ENCODE peak calls at places on chromosomes 12 and 14, in ten cellular contexts. K is CD4-positive, alpha-beta T cell; G is CD14-positive monocyte; Z is A673; X is fibroblast of mammary gland; U is nephron progenitor cell; Q is osteoblast; P is hepatocyte; D is kidney; J is NB4. T is an unnamed sample.

GRCh38 chr14:72678360-72678759 is 215.5 kb downstream of the DPF3 start:
- DNase-seq in K (no peak), G (no peak), Z (no peak), X (peak; percentile 60), U (no peak), Q (peak; percentile 95), P (no peak), D (no peak), J (no peak), T (no peak)

GRCh38 chr12:56206373-56207166 is 15.2 kb downstream of the RNF41 start:
- DNase-seq in K (peak; percentile 19), G (peak; percentile 57), Z (peak; percentile 56), X (peak; percentile 69), U (peak; percentile 58), Q (peak; percentile 71), P (peak; percentile 68), D (no peak), J (peak; percentile 69), T (peak; percentile 58)

GRCh38 chr12:19893514-19893913 is 454.2 kb downstream of the AEBP2 start:
- DNase-seq in K (no peak), G (no peak), Z (peak; percentile 45), X (peak; percentile 71), U (no peak), Q (no peak), P (peak; percentile 35), D (no peak), J (peak; percentile 38), T (no peak)

GRCh38 chr14:60114881-60115280 is 23.2 kb downstream of the PCNX4 start:
- DNase-seq in K (no peak), G (no peak), Z (no peak), X (no peak), U (no peak), Q (no peak), P (no peak), D (no peak), J (no peak), T (no peak)

GRCh38 chr12:123237646-123238329 is 4.6 kb downstream of the MTRFR start:
- DNase-seq in K (peak; percentile 57), G (no peak), Z (peak; percentile 66), X (peak; percentile 76), U (peak; percentile 48), Q (peak; percentile 92), P (peak; percentile 81), D (no peak), J (peak; percentile 80), T (peak; percentile 75)

GRCh38 chr12:67925551-67925950 is 63.7 kb upstream of the IFNG-AS1 start:
- DNase-seq in K (no peak), G (no peak), Z (no peak), X (no peak), U (no peak), Q (no peak), P (no peak), D (no peak), J (no peak), T (no peak)

GRCh38 chr14:80434574-80435321 is 223.4 kb upstream of the DIO2 start:
- DNase-seq in K (no peak), G (no peak), Z (no peak), X (peak; percentile 17), U (no peak), Q (no peak), P (peak; percentile 7), D (no peak), J (no peak), T (no peak)

GRCh38 chr12:47360771-47361388 is 281.1 kb upstream of the AMIGO2 start:
- DNase-seq in K (peak; percentile 31), G (no peak), Z (peak; percentile 91), X (no peak), U (no peak), Q (no peak), P (no peak), D (no peak), J (peak; percentile 63), T (no peak)

GRCh38 chr12:19026035-19026434 is 103.5 kb upstream of the PLEKHA5 start:
- DNase-seq in K (no peak), G (no peak), Z (no peak), X (no peak), U (no peak), Q (no peak), P (no peak), D (no peak), J (no peak), T (no peak)

GRCh38 chr14:65945333-65945732 is 532.8 kb downstream of the FUT8 start:
- DNase-seq in K (no peak), G (no peak), Z (no peak), X (no peak), U (no peak), Q (peak; percentile 62), P (no peak), D (no peak), J (no peak), T (no peak)

GRCh38 chr12:8628731-8629130 is 16.1 kb upstream of the AICDA start:
- DNase-seq in K (no peak), G (no peak), Z (no peak), X (no peak), U (no peak), Q (no peak), P (no peak), D (no peak), J (no peak), T (no peak)

DNA sequence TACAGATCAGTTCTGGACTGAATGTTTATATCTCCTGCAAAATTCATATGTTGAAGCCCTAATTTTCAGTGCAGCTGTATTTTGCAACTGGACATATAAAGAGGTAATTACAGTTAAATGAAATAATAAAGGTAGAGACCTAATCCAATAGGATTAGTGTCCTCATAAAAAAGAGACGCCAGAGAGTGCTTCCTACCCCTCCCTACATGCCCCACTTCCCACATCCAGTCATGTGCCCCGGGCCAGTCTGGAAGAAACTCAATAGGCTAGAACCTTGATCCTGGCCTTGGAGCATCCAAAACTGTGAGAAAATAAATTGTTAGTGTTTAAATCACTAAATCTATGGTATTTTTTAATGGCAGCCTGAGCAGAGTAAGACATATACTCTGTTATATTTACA is 172.3 kb downstream of the ALG10B start:
- DNase-seq in K (no peak), G (no peak), Z (no peak), X (no peak), U (no peak), Q (no peak), P (no peak), D (no peak), J (no peak), T (no peak)
- TF ChIP-seq CTCF in K (no peak), G (no peak), Z (no peak), X (no peak), U (no peak), Q (no peak), P (no peak), D (no peak), J (no peak), T (no peak)

DNA sequence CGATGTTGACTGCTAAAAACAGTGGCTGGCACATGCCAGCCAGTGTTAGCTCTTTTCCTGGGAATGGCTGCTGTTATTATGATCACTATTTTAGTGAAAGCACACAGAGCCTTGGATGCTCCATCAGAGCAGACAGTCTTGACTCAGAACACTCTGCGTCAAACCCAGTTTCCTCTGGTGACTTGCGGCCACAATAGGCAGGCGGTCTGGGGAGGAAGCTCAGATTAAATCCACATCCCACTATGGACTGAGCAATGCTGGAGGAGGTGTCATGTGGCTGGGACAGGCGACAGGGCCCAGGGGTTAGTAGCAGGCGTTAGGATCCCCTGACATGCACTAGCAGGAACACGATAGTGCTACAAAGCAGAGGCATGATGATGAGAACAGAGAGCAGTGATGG is 125.2 kb downstream of the SLC15A4 start:
- DNase-seq in K (no peak), G (no peak), Z (no peak), X (no peak), U (no peak), Q (peak; percentile 14), P (no peak), D (no peak), J (no peak), T (no peak)
- TF ChIP-seq CTCF in K (no peak), G (no peak), Z (no peak), X (no peak), U (no peak), Q (no peak), P (no peak), D (no peak), J (no peak), T (no peak)

GRCh38 chr14:95292660-95293425 is 26.9 kb downstream of the CLMN start:
- DNase-seq in K (no peak), G (no peak), Z (no peak), X (no peak), U (no peak), Q (no peak), P (no peak), D (peak; percentile 51), J (no peak), T (no peak)
- TF ChIP-seq CTCF in K (no peak), G (no peak), Z (no peak), X (no peak), U (no peak), Q (no peak), P (no peak), D (no peak), J (no peak), T (no peak)

GRCh38 chr12:4267904-4268548 is 5.5 kb upstream of the CCND2 start:
- DNase-seq in K (no peak), G (no peak), Z (no peak), X (no peak), U (no peak), Q (no peak), P (no peak), D (no peak), J (no peak), T (no peak)

GRCh38 chr12:4270670-4271432 is 2.7 kb upstream of the CCND2 start:
- DNase-seq in K (no peak), G (peak; percentile 70), Z (no peak), X (peak; percentile 30), U (peak; percentile 71), Q (no peak), P (peak; percentile 59), D (peak; percentile 88), J (peak; percentile 86), T (no peak)

GRCh38 chr12:4270016-4270669 is 3.4 kb upstream of the CCND2 start:
- DNase-seq in K (no peak), G (no peak), Z (no peak), X (no peak), U (no peak), Q (no peak), P (no peak), D (no peak), J (no peak), T (no peak)

GRCh38 chr12:4268549-4269181 is 4.9 kb upstream of the CCND2 start:
- DNase-seq in K (no peak), G (no peak), Z (no peak), X (no peak), U (peak; percentile 30), Q (no peak), P (no peak), D (peak; percentile 51), J (peak; percentile 52), T (no peak)

DNA sequence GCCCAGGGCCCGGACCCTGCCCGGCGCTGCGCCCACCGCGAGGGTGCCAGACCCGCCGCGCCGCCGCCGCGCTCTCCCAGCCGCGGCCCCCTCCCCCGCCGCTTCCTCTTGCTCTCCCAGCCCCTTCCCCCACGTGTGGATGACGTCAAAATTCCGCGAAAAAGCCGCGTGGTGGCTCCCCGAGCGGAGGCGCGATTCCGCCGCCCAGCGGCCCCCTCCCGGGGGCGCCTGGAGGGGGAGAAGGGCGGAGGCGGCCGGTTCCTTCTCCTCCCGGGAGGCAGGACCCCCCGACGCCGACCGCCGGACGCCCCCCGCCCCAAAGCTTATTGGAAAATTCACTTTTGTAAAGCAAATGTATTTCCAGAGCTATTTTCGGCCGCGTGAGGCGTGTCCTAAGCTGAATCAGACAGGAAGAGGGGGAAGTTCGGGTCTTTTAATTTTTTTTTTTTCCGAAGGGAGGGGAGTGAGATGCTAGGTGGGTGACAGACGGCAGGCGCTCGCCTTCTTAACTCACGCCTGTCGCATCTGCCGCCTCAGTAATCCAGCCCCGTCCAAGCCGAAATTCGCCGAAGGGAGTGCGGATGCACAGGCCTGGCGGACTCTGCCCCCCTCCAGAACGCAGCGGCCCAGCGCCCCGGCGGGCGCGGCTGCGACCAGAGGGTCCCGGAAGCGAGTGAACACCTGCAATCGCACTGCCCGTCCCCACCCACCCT is 4.1 kb upstream of the CCND2 start:
- DNase-seq in K (peak; percentile 85), G (peak; percentile 92), Z (peak; percentile 63), X (peak; percentile 50), U (peak; percentile 87), Q (no peak), P (peak; percentile 92), D (peak; percentile 95), J (peak; percentile 92), T (peak; percentile 21)
- TF ChIP-seq CTCF in K (no peak), G (peak; percentile 19), Z (no peak), X (no peak), U (no peak), Q (no peak), P (peak; percentile 42), D (no peak), J (peak; percentile 10), T (no peak)